ENCODE peak calls at places on chromosomes 13 and 19, in seven cellular contexts. M is GM10248, Q is cardiac fibroblast, S is adrenal gland, F is neural progenitor cell, H is lower lobe of right lung, R is type B pancreatic cell. A is an unnamed sample.
A peak's percentile ranks its signal among the peaks of the same experiment; 100 is the strongest.

GRCh38 chr13:73708393-73708985 is 425.7 kb downstream of the KLF12 start:
- DNase-seq in M (peak; percentile 48), Q (peak; percentile 84), F (peak; percentile 76), R (no peak), H (no peak), S (peak; percentile 57), A (peak; percentile 74)

GRCh38 chr13:69623973-69624372 is 483.7 kb upstream of the ATXN8OS start:
- DNase-seq in H (no peak), S (no peak), M (no peak), R (no peak), F (no peak), Q (no peak), A (no peak)

GRCh38 chr13:95627590-95627989 is 16.9 kb downstream of the DZIP1 start:
- DNase-seq in M (no peak), F (no peak), S (no peak), R (no peak), H (no peak), Q (peak; percentile 62), A (no peak)

GRCh38 chr13:90461398-90461797 is 886.1 kb upstream of the MIR17HG start:
- DNase-seq in S (no peak), H (no peak), Q (no peak), R (no peak), F (no peak), M (no peak), A (no peak)

GRCh38 chr13:57666554-57666953 is 35.0 kb downstream of the PCDH17 start:
- DNase-seq in Q (no peak), F (peak; percentile 12), R (no peak), M (no peak), S (no peak), H (no peak), A (peak; percentile 59)

GRCh38 chr19:30148039-30148438 is 206.0 kb downstream of the URI1 start:
- DNase-seq in R (no peak), S (no peak), M (no peak), F (no peak), Q (no peak), H (no peak), A (no peak)

GRCh38 chr19:45275370-45275971 is 24.4 kb downstream of the MARK4 start:
- DNase-seq in Q (no peak), S (no peak), M (no peak), R (no peak), H (no peak), F (no peak), A (peak; percentile 33)

GRCh38 chr19:45883881-45884681 is 1.9 kb downstream of the IRF2BP1 start:
- DNase-seq in Q (no peak), M (no peak), H (no peak), S (no peak), R (no peak), F (no peak), A (no peak)

GRCh38 chr13:56735537-56735942 is 405.2 kb upstream of the PRR20A start:
- DNase-seq in M (no peak), R (no peak), H (no peak), Q (no peak), S (no peak), F (peak; percentile 24), A (no peak)

GRCh38 chr13:45878966-45879365 is 27.4 kb upstream of the SIAH3 start:
- DNase-seq in F (no peak), H (no peak), S (no peak), R (no peak), Q (no peak), M (no peak), A (no peak)

GRCh38 chr19:29942404-29943261 is 594 bp downstream of the URI1 start:
- DNase-seq in M (peak; percentile 80), S (peak; percentile 65), F (peak; percentile 84), R (peak; percentile 71), H (peak; percentile 80), Q (peak; percentile 40), A (peak; percentile 86)

GRCh38 chr19:50467566-50467965 is 8.7 kb upstream of the EMC10 start:
- DNase-seq in F (no peak), R (no peak), M (no peak), H (no peak), Q (no peak), S (no peak), A (no peak)

GRCh38 chr13:108495686-108496363 is 133.6 kb upstream of the MYO16 start:
- DNase-seq in S (no peak), M (no peak), Q (peak; percentile 25), F (peak; percentile 68), H (no peak), R (no peak), A (peak; percentile 28)

GRCh38 chr19:36032251-36033104 is at the start of gene CLIP3:
- DNase-seq in F (peak; percentile 91), Q (peak; percentile 61), H (no peak), S (peak; percentile 16), R (peak; percentile 84), M (peak; percentile 81), A (peak; percentile 89)

GRCh38 chr13:40492511-40492910 is 173.9 kb downstream of the FOXO1 start:
- DNase-seq in S (no peak), Q (no peak), F (no peak), M (no peak), R (no peak), H (no peak), A (no peak)

GRCh38 chr13:32969516-32969941 is 46.7 kb upstream of the KL start:
- DNase-seq in R (no peak), H (no peak), F (no peak), S (peak; percentile 51), Q (peak; percentile 68), M (peak; percentile 53), A (no peak)

GRCh38 chr13:113846639-113847318 is 17.1 kb downstream of the GAS6 start:
- DNase-seq in S (no peak), Q (no peak), H (no peak), F (no peak), M (no peak), R (peak; percentile 50), A (no peak)

GRCh38 chr13:108193806-108194205 is 21.5 kb downstream of the LIG4 start:
- DNase-seq in H (no peak), M (no peak), S (no peak), R (no peak), Q (no peak), F (no peak), A (no peak)

GRCh38 chr19:58356971-58357797 is 3.9 kb upstream of the A1BG start:
- DNase-seq in F (no peak), H (peak; percentile 41), S (no peak), Q (peak; percentile 38), M (no peak), R (no peak), A (no peak)

GRCh38 chr19:58550362-58551122 is 4.4 kb downstream of the CHMP2A start:
- DNase-seq in R (no peak), M (no peak), Q (no peak), S (no peak), F (no peak), H (no peak), A (no peak)